ENCODE peak calls at places on chromosomes 7 and 10, in six cellular contexts. One of them, this sample, is unnamed.

GRCh38 chr10:90658791-90659190 is 199.0 kb downstream of the HTR7 start:
- DNase-seq in uterus: no peak
- DNase-seq in AG04450: no peak
- DNase-seq in right lobe of liver: no peak
- DNase-seq in hepatocyte: no peak
- DNase-seq in neural progenitor cell: no peak
- DNase-seq in this sample: no peak

GRCh38 chr7:152423991-152424347 is 11.8 kb downstream of the KMT2C start:
- DNase-seq in uterus: no peak
- DNase-seq in AG04450: no peak
- DNase-seq in right lobe of liver: no peak
- DNase-seq in hepatocyte: no peak
- DNase-seq in neural progenitor cell: no peak
- DNase-seq in this sample: no peak

GRCh38 chr10:116208999-116209398 is 64.0 kb downstream of the GFRA1 start:
- DNase-seq in uterus: no peak
- DNase-seq in AG04450: no peak
- DNase-seq in right lobe of liver: no peak
- DNase-seq in hepatocyte: no peak
- DNase-seq in neural progenitor cell: no peak
- DNase-seq in this sample: no peak

GRCh38 chr10:71750986-71751385 is 22.3 kb downstream of the VSIR start:
- DNase-seq in uterus: no peak
- DNase-seq in AG04450: no peak
- DNase-seq in right lobe of liver: no peak
- DNase-seq in hepatocyte: no peak
- DNase-seq in neural progenitor cell: no peak
- DNase-seq in this sample: no peak

GRCh38 chr10:101563007-101563406 is 25.1 kb downstream of the POLL start:
- DNase-seq in uterus: peak; percentile 0
- DNase-seq in AG04450: no peak
- DNase-seq in right lobe of liver: no peak
- DNase-seq in hepatocyte: no peak
- DNase-seq in neural progenitor cell: no peak
- DNase-seq in this sample: no peak

GRCh38 chr7:39810204-39810642 is 139.8 kb upstream of the CDK13 start:
- DNase-seq in uterus: no peak
- DNase-seq in AG04450: no peak
- DNase-seq in right lobe of liver: no peak
- DNase-seq in hepatocyte: peak; percentile 32
- DNase-seq in neural progenitor cell: no peak
- DNase-seq in this sample: no peak

GRCh38 chr10:119241066-119241465 is 33.7 kb downstream of the GRK5 start:
- DNase-seq in uterus: no peak
- DNase-seq in AG04450: no peak
- DNase-seq in right lobe of liver: peak; percentile 79
- DNase-seq in hepatocyte: no peak
- DNase-seq in neural progenitor cell: no peak
- DNase-seq in this sample: no peak

GRCh38 chr7:5774790-5775189 is 6.7 kb downstream of the RNF216 start:
- DNase-seq in uterus: no peak
- DNase-seq in AG04450: no peak
- DNase-seq in right lobe of liver: no peak
- DNase-seq in hepatocyte: no peak
- DNase-seq in neural progenitor cell: no peak
- DNase-seq in this sample: no peak

GRCh38 chr10:96995851-96996250 is 163.8 kb downstream of the LCOR start:
- DNase-seq in uterus: no peak
- DNase-seq in AG04450: no peak
- DNase-seq in right lobe of liver: no peak
- DNase-seq in hepatocyte: no peak
- DNase-seq in neural progenitor cell: no peak
- DNase-seq in this sample: peak; percentile 51

GRCh38 chr7:83439021-83439420 is 209.9 kb downstream of the SEMA3E start:
- DNase-seq in uterus: no peak
- DNase-seq in AG04450: no peak
- DNase-seq in right lobe of liver: no peak
- DNase-seq in hepatocyte: no peak
- DNase-seq in neural progenitor cell: no peak
- DNase-seq in this sample: peak; percentile 15

GRCh38 chr7:106317971-106318370 is 33.2 kb upstream of the NAMPT start:
- DNase-seq in uterus: no peak
- DNase-seq in AG04450: no peak
- DNase-seq in right lobe of liver: no peak
- DNase-seq in hepatocyte: no peak
- DNase-seq in neural progenitor cell: no peak
- DNase-seq in this sample: no peak

DNA sequence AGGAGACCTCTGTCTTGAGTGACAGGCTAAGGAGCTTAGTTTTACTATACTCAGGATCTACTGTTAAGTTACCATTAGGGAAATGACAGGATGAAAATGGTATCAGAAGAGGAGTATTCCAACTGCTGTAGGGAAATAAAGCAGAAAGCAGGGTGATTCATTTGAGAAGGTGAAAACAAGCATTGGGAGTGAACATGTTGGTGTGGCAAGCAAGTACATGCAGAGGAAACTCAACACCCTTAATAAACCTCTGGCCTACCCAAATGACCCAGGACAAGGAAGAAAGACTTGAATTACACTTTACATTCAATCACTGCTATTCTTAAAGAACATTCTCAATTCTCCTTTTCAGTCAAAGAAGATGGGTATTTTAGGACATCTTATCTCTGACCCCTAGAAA is 28.7 kb downstream of the ERLIN1 start:
- DNase-seq in uterus: no peak
- DNase-seq in AG04450: no peak
- DNase-seq in right lobe of liver: no peak
- DNase-seq in hepatocyte: no peak
- DNase-seq in neural progenitor cell: no peak
- DNase-seq in this sample: no peak
- H3K27ac ChIP-seq in uterus: no peak overlapping the region
- H3K27ac ChIP-seq in AG04450: no peak overlapping the region
- H3K27ac ChIP-seq in right lobe of liver: no peak overlapping the region
- H3K27ac ChIP-seq in hepatocyte: no peak overlapping the region
- H3K27ac ChIP-seq in neural progenitor cell: no peak overlapping the region
- H3K27ac ChIP-seq in this sample: no peak overlapping the region

DNA sequence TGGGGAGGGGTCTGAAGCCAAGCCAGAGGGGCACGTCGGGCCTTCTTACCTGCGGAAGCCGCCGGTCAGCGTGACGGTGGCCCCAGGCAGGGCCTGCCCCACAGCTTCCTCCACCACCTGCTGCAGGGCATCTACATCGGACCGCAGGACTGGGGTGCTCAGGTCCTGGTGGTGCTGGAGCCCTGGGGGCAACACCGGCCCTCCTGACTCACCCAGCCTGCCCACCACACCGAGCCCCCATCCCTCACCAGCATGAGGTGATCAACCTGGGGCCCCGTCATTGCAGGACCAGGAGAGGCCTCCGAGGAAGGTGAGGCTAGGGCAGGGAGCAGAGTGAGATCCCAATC is 8.0 kb downstream of the POLM start:
- DNase-seq in uterus: no peak
- DNase-seq in AG04450: no peak
- DNase-seq in right lobe of liver: no peak
- DNase-seq in hepatocyte: no peak
- DNase-seq in neural progenitor cell: no peak
- DNase-seq in this sample: no peak
- H3K27ac ChIP-seq in uterus: peak overlapping the region; percentile 64
- H3K27ac ChIP-seq in AG04450: peak overlapping the region; percentile 31
- H3K27ac ChIP-seq in right lobe of liver: peak overlapping the region; percentile 66
- H3K27ac ChIP-seq in hepatocyte: no peak overlapping the region
- H3K27ac ChIP-seq in neural progenitor cell: no peak overlapping the region
- H3K27ac ChIP-seq in this sample: peak overlapping the region; percentile 82

GRCh38 chr10:103836273-103836672 is 19.1 kb downstream of the SH3PXD2A start:
- DNase-seq in uterus: no peak
- DNase-seq in AG04450: no peak
- DNase-seq in right lobe of liver: no peak
- DNase-seq in hepatocyte: no peak
- DNase-seq in neural progenitor cell: no peak
- DNase-seq in this sample: no peak

GRCh38 chr10:103838095-103838395 is 17.3 kb downstream of the SH3PXD2A start:
- DNase-seq in uterus: no peak
- DNase-seq in AG04450: no peak
- DNase-seq in right lobe of liver: no peak
- DNase-seq in hepatocyte: no peak
- DNase-seq in neural progenitor cell: no peak
- DNase-seq in this sample: no peak

GRCh38 chr10:103835121-103836045 is 20.0 kb downstream of the SH3PXD2A start:
- DNase-seq in uterus: peak; percentile 86
- DNase-seq in AG04450: peak; percentile 53
- DNase-seq in right lobe of liver: peak; percentile 66
- DNase-seq in hepatocyte: peak; percentile 66
- DNase-seq in neural progenitor cell: no peak
- DNase-seq in this sample: no peak

GRCh38 chr10:103837370-103838094 is 17.8 kb downstream of the SH3PXD2A start:
- DNase-seq in uterus: no peak
- DNase-seq in AG04450: no peak
- DNase-seq in right lobe of liver: no peak
- DNase-seq in hepatocyte: no peak
- DNase-seq in neural progenitor cell: no peak
- DNase-seq in this sample: no peak

DNA sequence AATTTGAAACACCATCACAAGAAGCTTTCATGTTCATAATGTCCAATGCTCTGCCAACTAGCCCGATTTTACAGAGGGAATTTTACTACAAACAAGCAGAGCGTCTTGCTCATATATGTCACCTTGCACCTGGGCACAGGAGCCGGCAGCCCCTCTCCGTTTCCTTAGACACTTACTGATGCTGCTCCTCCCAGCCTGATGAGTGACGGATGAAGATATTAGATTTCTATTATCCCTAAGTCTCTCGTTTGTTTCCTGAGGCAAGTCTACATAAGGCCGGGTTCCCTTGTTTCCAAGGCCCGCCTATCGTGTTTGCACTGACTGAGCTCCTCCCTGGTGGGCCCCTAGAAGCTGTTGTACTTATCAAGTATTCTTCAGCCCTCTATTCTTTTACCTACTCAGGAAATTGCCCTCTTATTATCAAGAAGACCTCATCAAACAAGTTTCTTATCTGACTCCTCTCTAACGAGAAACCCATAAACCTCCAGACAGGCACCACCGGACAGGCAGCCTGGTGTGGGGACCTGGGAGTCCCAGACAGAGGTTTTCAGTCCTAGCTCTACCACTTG is 18.5 kb downstream of the SH3PXD2A start:
- DNase-seq in uterus: no peak
- DNase-seq in AG04450: no peak
- DNase-seq in right lobe of liver: no peak
- DNase-seq in hepatocyte: peak; percentile 65
- DNase-seq in neural progenitor cell: no peak
- DNase-seq in this sample: no peak
- H3K27ac ChIP-seq in uterus: no peak overlapping the region
- H3K27ac ChIP-seq in AG04450: no peak overlapping the region
- H3K27ac ChIP-seq in right lobe of liver: no peak overlapping the region
- H3K27ac ChIP-seq in hepatocyte: peak overlapping the region; percentile 80
- H3K27ac ChIP-seq in neural progenitor cell: no peak overlapping the region
- H3K27ac ChIP-seq in this sample: no peak overlapping the region

DNA sequence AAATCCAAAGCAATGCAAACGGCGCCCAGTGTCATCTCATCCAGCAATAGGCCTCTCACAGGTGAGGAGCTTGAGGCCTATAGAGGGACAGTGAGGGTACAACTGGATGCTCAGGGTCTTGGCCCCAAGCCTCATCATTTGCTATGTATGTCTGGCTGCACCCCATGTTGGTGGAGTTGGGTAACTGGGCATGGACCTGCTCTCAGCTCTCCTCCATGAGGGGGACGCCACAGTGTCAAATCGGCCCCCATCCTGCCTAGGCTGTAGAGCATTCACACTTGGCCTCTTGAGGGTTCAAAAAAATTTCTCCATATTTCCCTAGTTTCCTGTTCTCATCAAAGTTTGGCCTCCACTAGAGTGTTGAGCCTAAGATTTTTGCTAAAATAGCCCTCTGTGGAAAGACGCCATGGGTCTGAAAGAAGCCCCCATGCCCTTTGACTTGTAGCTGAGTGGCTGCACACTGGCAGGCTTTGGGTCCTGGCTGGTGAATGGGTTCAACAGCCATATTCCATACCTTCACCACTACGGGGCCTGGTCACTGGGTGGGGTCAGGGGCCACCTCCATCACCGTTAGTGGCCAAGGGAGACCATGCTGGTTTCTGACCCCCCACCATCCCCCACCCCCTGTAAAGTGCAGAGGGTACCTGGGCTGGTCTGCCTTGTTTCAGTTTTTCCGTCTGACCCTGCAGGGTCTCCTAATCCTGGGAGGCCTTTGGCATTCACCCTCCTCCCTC is 132.3 kb upstream of the TBX20 start:
- DNase-seq in uterus: no peak
- DNase-seq in AG04450: no peak
- DNase-seq in right lobe of liver: no peak
- DNase-seq in hepatocyte: no peak
- DNase-seq in neural progenitor cell: no peak
- DNase-seq in this sample: no peak
- H3K27ac ChIP-seq in uterus: no peak overlapping the region
- H3K27ac ChIP-seq in AG04450: no peak overlapping the region
- H3K27ac ChIP-seq in right lobe of liver: no peak overlapping the region
- H3K27ac ChIP-seq in hepatocyte: no peak overlapping the region
- H3K27ac ChIP-seq in neural progenitor cell: no peak overlapping the region
- H3K27ac ChIP-seq in this sample: no peak overlapping the region

GRCh38 chr10:129496995-129497394 is 30.0 kb downstream of the MGMT start:
- DNase-seq in uterus: no peak
- DNase-seq in AG04450: no peak
- DNase-seq in right lobe of liver: no peak
- DNase-seq in hepatocyte: no peak
- DNase-seq in neural progenitor cell: no peak
- DNase-seq in this sample: no peak
- H3K27ac ChIP-seq in uterus: no peak overlapping the region
- H3K27ac ChIP-seq in AG04450: no peak overlapping the region
- H3K27ac ChIP-seq in right lobe of liver: no peak overlapping the region
- H3K27ac ChIP-seq in hepatocyte: no peak overlapping the region
- H3K27ac ChIP-seq in neural progenitor cell: no peak overlapping the region
- H3K27ac ChIP-seq in this sample: no peak overlapping the region

GRCh38 chr7:116806046-116806944 is 56.1 kb upstream of the CAPZA2 start:
- DNase-seq in uterus: no peak
- DNase-seq in AG04450: no peak
- DNase-seq in right lobe of liver: no peak
- DNase-seq in hepatocyte: no peak
- DNase-seq in neural progenitor cell: no peak
- DNase-seq in this sample: no peak
- H3K27ac ChIP-seq in uterus: no peak overlapping the region
- H3K27ac ChIP-seq in AG04450: no peak overlapping the region
- H3K27ac ChIP-seq in right lobe of liver: peak overlapping the region; percentile 71
- H3K27ac ChIP-seq in hepatocyte: peak overlapping the region; percentile 35
- H3K27ac ChIP-seq in neural progenitor cell: no peak overlapping the region
- H3K27ac ChIP-seq in this sample: peak overlapping the region; percentile 71

DNA sequence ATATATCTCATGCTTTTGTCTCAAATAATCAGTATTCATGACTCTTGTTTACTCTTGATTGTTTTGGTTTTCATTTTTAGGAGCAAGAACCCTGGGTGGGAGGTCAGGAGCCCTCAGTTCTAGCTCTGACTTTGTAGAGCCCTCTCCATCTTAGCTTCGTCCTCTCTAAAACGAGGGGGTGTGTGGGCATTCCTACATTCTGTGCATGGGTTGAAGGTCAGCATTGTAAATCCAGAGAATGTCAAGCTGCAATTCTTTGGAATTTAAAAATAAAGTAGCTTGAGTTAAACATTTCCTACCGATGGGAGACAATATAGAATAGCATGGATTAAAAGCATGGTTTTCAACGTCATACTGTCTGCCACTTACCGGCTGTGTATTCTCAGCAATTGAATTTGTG is 128.3 kb downstream of the PRPF18 start:
- DNase-seq in uterus: no peak
- DNase-seq in AG04450: no peak
- DNase-seq in right lobe of liver: no peak
- DNase-seq in hepatocyte: no peak
- DNase-seq in neural progenitor cell: no peak
- DNase-seq in this sample: no peak
- H3K27ac ChIP-seq in uterus: no peak overlapping the region
- H3K27ac ChIP-seq in AG04450: no peak overlapping the region
- H3K27ac ChIP-seq in right lobe of liver: no peak overlapping the region
- H3K27ac ChIP-seq in hepatocyte: no peak overlapping the region
- H3K27ac ChIP-seq in neural progenitor cell: no peak overlapping the region
- H3K27ac ChIP-seq in this sample: no peak overlapping the region

GRCh38 chr7:121278120-121279021 is 50.4 kb upstream of the WNT16 start:
- DNase-seq in uterus: no peak
- DNase-seq in AG04450: no peak
- DNase-seq in right lobe of liver: no peak
- DNase-seq in hepatocyte: no peak
- DNase-seq in neural progenitor cell: no peak
- DNase-seq in this sample: no peak
- H3K27ac ChIP-seq in uterus: no peak overlapping the region
- H3K27ac ChIP-seq in AG04450: peak overlapping the region; percentile 41
- H3K27ac ChIP-seq in right lobe of liver: no peak overlapping the region
- H3K27ac ChIP-seq in hepatocyte: no peak overlapping the region
- H3K27ac ChIP-seq in neural progenitor cell: no peak overlapping the region
- H3K27ac ChIP-seq in this sample: no peak overlapping the region